ENCODE peak calls at places on chromosomes 16 and 17, in six cellular contexts. One of them, this sample, is unnamed.

GRCh38 chr17:36814958-36815357 is 122.3 kb upstream of the LHX1 start:
- DNase-seq in GM12864: no peak
- DNase-seq in NCI-H1417: no peak
- DNase-seq in AG10803: no peak
- DNase-seq in H9: no peak
- DNase-seq in NCI-H1436: no peak
- DNase-seq in this sample: no peak

GRCh38 chr16:88844412-88845118 is 12.2 kb downstream of the GALNS start:
- DNase-seq in AG10803: no peak
- DNase-seq in H9: peak; percentile 53
- DNase-seq in GM12864: no peak
- DNase-seq in NCI-H1417: no peak
- DNase-seq in NCI-H1436: no peak
- DNase-seq in this sample: no peak

GRCh38 chr16:89355686-89356085 is 134.7 kb downstream of the ANKRD11 start:
- DNase-seq in AG10803: no peak
- DNase-seq in GM12864: no peak
- DNase-seq in NCI-H1436: no peak
- DNase-seq in NCI-H1417: no peak
- DNase-seq in H9: no peak
- DNase-seq in this sample: no peak

GRCh38 chr16:12305081-12305596 is 328.6 kb downstream of the SNX29 start:
- DNase-seq in AG10803: no peak
- DNase-seq in NCI-H1436: no peak
- DNase-seq in NCI-H1417: peak; percentile 39
- DNase-seq in H9: no peak
- DNase-seq in GM12864: no peak
- DNase-seq in this sample: no peak

GRCh38 chr17:1498233-1498632 is 5.7 kb upstream of the MYO1C start:
- DNase-seq in H9: no peak
- DNase-seq in NCI-H1417: no peak
- DNase-seq in AG10803: no peak
- DNase-seq in GM12864: no peak
- DNase-seq in NCI-H1436: no peak
- DNase-seq in this sample: no peak

GRCh38 chr16:73064227-73064995 is 16.5 kb upstream of the ZFHX3 start:
- DNase-seq in NCI-H1417: no peak
- DNase-seq in AG10803: peak; percentile 71
- DNase-seq in H9: peak; percentile 69
- DNase-seq in NCI-H1436: no peak
- DNase-seq in GM12864: no peak
- DNase-seq in this sample: no peak

GRCh38 chr17:9568004-9568403 is 7.6 kb downstream of the STX8 start:
- DNase-seq in H9: no peak
- DNase-seq in NCI-H1417: no peak
- DNase-seq in NCI-H1436: no peak
- DNase-seq in GM12864: no peak
- DNase-seq in AG10803: no peak
- DNase-seq in this sample: no peak

GRCh38 chr16:31143036-31143888 is 6.6 kb downstream of the PRSS36 start:
- DNase-seq in NCI-H1436: no peak
- DNase-seq in GM12864: no peak
- DNase-seq in AG10803: no peak
- DNase-seq in H9: no peak
- DNase-seq in NCI-H1417: no peak
- DNase-seq in this sample: no peak

GRCh38 chr17:6163632-6164319 is 93.6 kb downstream of the WSCD1 start:
- DNase-seq in NCI-H1417: no peak
- DNase-seq in AG10803: peak; percentile 47
- DNase-seq in GM12864: no peak
- DNase-seq in H9: peak; percentile 26
- DNase-seq in NCI-H1436: peak; percentile 5
- DNase-seq in this sample: peak; percentile 56

GRCh38 chr17:73133911-73134649 is 30.7 kb upstream of the SSTR2 start:
- DNase-seq in NCI-H1436: no peak
- DNase-seq in H9: no peak
- DNase-seq in GM12864: no peak
- DNase-seq in NCI-H1417: no peak
- DNase-seq in AG10803: no peak
- DNase-seq in this sample: no peak

GRCh38 chr17:66813314-66813713 is 21.6 kb upstream of the CACNG5 start:
- DNase-seq in AG10803: no peak
- DNase-seq in H9: no peak
- DNase-seq in GM12864: no peak
- DNase-seq in NCI-H1436: no peak
- DNase-seq in NCI-H1417: no peak
- DNase-seq in this sample: no peak

GRCh38 chr17:29663155-29663554 is 40.4 kb upstream of the CORO6 start:
- DNase-seq in GM12864: no peak
- DNase-seq in AG10803: peak; percentile 65
- DNase-seq in H9: peak; percentile 42
- DNase-seq in NCI-H1436: no peak
- DNase-seq in NCI-H1417: no peak
- DNase-seq in this sample: no peak

GRCh38 chr16:31502981-31503380 is 5.2 kb downstream of the RUSF1 start:
- DNase-seq in NCI-H1417: no peak
- DNase-seq in GM12864: no peak
- DNase-seq in AG10803: peak; percentile 61
- DNase-seq in NCI-H1436: no peak
- DNase-seq in H9: no peak
- DNase-seq in this sample: no peak

GRCh38 chr16:15482068-15482747 is 47.8 kb downstream of the BMERB1 start:
- DNase-seq in AG10803: peak; percentile 92
- DNase-seq in NCI-H1417: no peak
- DNase-seq in NCI-H1436: no peak
- DNase-seq in GM12864: no peak
- DNase-seq in H9: peak; percentile 90
- DNase-seq in this sample: peak; percentile 96

GRCh38 chr17:41687828-41688640 is 651 bp upstream of the EIF1 start:
- DNase-seq in GM12864: no peak
- DNase-seq in AG10803: no peak
- DNase-seq in H9: no peak
- DNase-seq in NCI-H1436: peak; percentile 79
- DNase-seq in NCI-H1417: peak; percentile 73
- DNase-seq in this sample: peak; percentile 37

GRCh38 chr16:17404903-17405691 is 65.7 kb downstream of the XYLT1 start:
- DNase-seq in GM12864: no peak
- DNase-seq in NCI-H1436: no peak
- DNase-seq in AG10803: peak; percentile 96
- DNase-seq in NCI-H1417: no peak
- DNase-seq in H9: no peak
- DNase-seq in this sample: no peak

GRCh38 chr17:71039391-71039790 is 870.1 kb downstream of the KCNJ2 start:
- DNase-seq in NCI-H1417: no peak
- DNase-seq in NCI-H1436: no peak
- DNase-seq in GM12864: no peak
- DNase-seq in H9: no peak
- DNase-seq in AG10803: no peak
- DNase-seq in this sample: no peak

GRCh38 chr17:81057079-81057730 is 22.3 kb downstream of the BAIAP2 start:
- DNase-seq in AG10803: no peak
- DNase-seq in NCI-H1417: no peak
- DNase-seq in H9: no peak
- DNase-seq in GM12864: no peak
- DNase-seq in NCI-H1436: no peak
- DNase-seq in this sample: peak; percentile 94

GRCh38 chr16:3503513-3503912 is 2.7 kb downstream of the CLUAP1 start:
- DNase-seq in AG10803: no peak
- DNase-seq in NCI-H1417: no peak
- DNase-seq in H9: no peak
- DNase-seq in GM12864: no peak
- DNase-seq in NCI-H1436: no peak
- DNase-seq in this sample: no peak

GRCh38 chr16:35255816-35256215 is 1796.4 kb downstream of the TP53TG3F start:
- DNase-seq in NCI-H1436: no peak
- DNase-seq in H9: no peak
- DNase-seq in NCI-H1417: no peak
- DNase-seq in AG10803: no peak
- DNase-seq in GM12864: no peak
- DNase-seq in this sample: no peak

GRCh38 chr16:3481696-3482658 is 13.3 kb downstream of the C16orf90 start:
- DNase-seq in AG10803: no peak
- DNase-seq in NCI-H1417: no peak
- DNase-seq in H9: no peak
- DNase-seq in GM12864: no peak
- DNase-seq in NCI-H1436: no peak
- DNase-seq in this sample: no peak

GRCh38 chr17:17533901-17534441 is 37.8 kb upstream of the RASD1 start:
- DNase-seq in NCI-H1436: no peak
- DNase-seq in NCI-H1417: no peak
- DNase-seq in AG10803: no peak
- DNase-seq in H9: no peak
- DNase-seq in GM12864: no peak
- DNase-seq in this sample: no peak

GRCh38 chr16:71498031-71498430 is 8.9 kb upstream of the ZNF19 start:
- DNase-seq in GM12864: no peak
- DNase-seq in NCI-H1417: no peak
- DNase-seq in H9: no peak
- DNase-seq in AG10803: no peak
- DNase-seq in NCI-H1436: no peak
- DNase-seq in this sample: no peak

GRCh38 chr17:64687959-64688358 is 25.9 kb upstream of the SMURF2 start:
- DNase-seq in GM12864: no peak
- DNase-seq in H9: no peak
- DNase-seq in AG10803: peak; percentile 78
- DNase-seq in NCI-H1436: no peak
- DNase-seq in NCI-H1417: no peak
- DNase-seq in this sample: peak; percentile 69

GRCh38 chr17:33113281-33114010 is 121.8 kb downstream of the SPACA3 start:
- DNase-seq in NCI-H1417: no peak
- DNase-seq in NCI-H1436: no peak
- DNase-seq in GM12864: no peak
- DNase-seq in H9: no peak
- DNase-seq in AG10803: peak; percentile 55
- DNase-seq in this sample: no peak

GRCh38 chr17:76635039-76635438 is 8.5 kb downstream of the ST6GALNAC1 start:
- DNase-seq in GM12864: no peak
- DNase-seq in H9: no peak
- DNase-seq in NCI-H1417: no peak
- DNase-seq in NCI-H1436: no peak
- DNase-seq in AG10803: no peak
- DNase-seq in this sample: no peak

GRCh38 chr17:21008516-21008915 is 34.3 kb downstream of the USP22 start:
- DNase-seq in AG10803: no peak
- DNase-seq in NCI-H1417: no peak
- DNase-seq in GM12864: no peak
- DNase-seq in NCI-H1436: no peak
- DNase-seq in H9: no peak
- DNase-seq in this sample: no peak

GRCh38 chr16:11901091-11901490 is 14.7 kb downstream of the GSPT1 start:
- DNase-seq in NCI-H1436: no peak
- DNase-seq in H9: no peak
- DNase-seq in GM12864: no peak
- DNase-seq in NCI-H1417: no peak
- DNase-seq in AG10803: peak; percentile 24
- DNase-seq in this sample: no peak

GRCh38 chr17:20235747-20236146 is 226.6 kb downstream of the SPECC1 start:
- DNase-seq in NCI-H1417: no peak
- DNase-seq in NCI-H1436: no peak
- DNase-seq in AG10803: no peak
- DNase-seq in GM12864: no peak
- DNase-seq in H9: no peak
- DNase-seq in this sample: no peak

GRCh38 chr17:15411556-15412198 is 55.7 kb downstream of the CDRT4 start:
- DNase-seq in NCI-H1436: no peak
- DNase-seq in GM12864: no peak
- DNase-seq in NCI-H1417: no peak
- DNase-seq in H9: no peak
- DNase-seq in AG10803: peak; percentile 76
- DNase-seq in this sample: no peak

GRCh38 chr17:1588781-1589585 is 26.4 kb upstream of the PITPNA start:
- DNase-seq in AG10803: no peak
- DNase-seq in H9: peak; percentile 62
- DNase-seq in NCI-H1417: no peak
- DNase-seq in GM12864: no peak
- DNase-seq in NCI-H1436: no peak
- DNase-seq in this sample: no peak

This sample was measured in RWPE1.